ENCODE peak calls at places on chromosomes 12 and 14, in four cellular contexts. U is GM23338, S is esophagus muscularis mucosa, G is B cell. I is an unnamed sample.

GRCh38 chr12:109702126-109702841 is 11.3 kb upstream of the FAM222A start:
- DNase-seq in G (no peak), U (no peak), S (no peak), I (no peak)

GRCh38 chr12:54020587-54020969 is 7.7 kb upstream of the HOXC6 start:
- DNase-seq in U (no peak), G (no peak), S (no peak), I (no peak)

GRCh38 chr14:52706286-52706685 is 714 bp upstream of the PSMC6 start:
- DNase-seq in U (peak), G (no peak), S (no peak), I (no peak)

GRCh38 chr12:39420043-39420442 is 22.9 kb downstream of the KIF21A start:
- DNase-seq in S (no peak), U (no peak), G (no peak), I (no peak)

GRCh38 chr14:23895480-23895879 is 58.1 kb upstream of the DHRS4 start:
- DNase-seq in G (no peak), S (peak), U (peak), I (no peak)

GRCh38 chr12:2410490-2410889 is 357.7 kb downstream of the CACNA1C start:
- DNase-seq in U (no peak), S (no peak), G (no peak), I (no peak)

GRCh38 chr12:93203361-93203760 is 174.4 kb upstream of the NUDT4 start:
- DNase-seq in G (no peak), S (no peak), U (no peak), I (no peak)

GRCh38 chr12:126944684-126945083 is 1322.3 kb upstream of the TMEM132C start:
- DNase-seq in U (no peak), S (no peak), G (no peak), I (no peak)

GRCh38 chr12:74129702-74130101 is 407.9 kb upstream of the ATXN7L3B start:
- DNase-seq in G (no peak), S (no peak), U (no peak), I (no peak)

GRCh38 chr12:114841557-114842251 is 157.7 kb upstream of the TBX3 start:
- DNase-seq in U (peak), G (no peak), S (no peak), I (no peak)

GRCh38 chr14:38404100-38404541 is 148.2 kb upstream of the CLEC14A start:
- DNase-seq in U (no peak), S (no peak), G (no peak), I (no peak)

GRCh38 chr14:72736348-72736747 is 157.6 kb downstream of the DPF3 start:
- DNase-seq in S (no peak), U (peak), G (no peak), I (no peak)

GRCh38 chr12:131950182-131950913 is 606 bp downstream of the EP400 start:
- DNase-seq in G (peak), U (peak), S (peak), I (peak)

GRCh38 chr12:45259732-45260480 is 44.0 kb downstream of the ANO6 start:
- DNase-seq in S (no peak), U (no peak), G (no peak), I (no peak)

GRCh38 chr12:119381471-119382235 is 47.1 kb downstream of the CCDC60 start:
- DNase-seq in G (no peak), S (no peak), U (no peak), I (no peak)
- TF ChIP-seq CTCF in G (no peak), S (no peak), U (no peak), I (no peak)

GRCh38 chr14:22870811-22871199 is 735 bp upstream of the LRP10 start:
- DNase-seq in G (peak), U (no peak), S (no peak), I (no peak)

GRCh38 chr14:22866874-22867273 is 4.7 kb upstream of the LRP10 start:
- DNase-seq in G (no peak), U (no peak), S (no peak), I (no peak)

GRCh38 chr14:22864979-22865378 is 6.6 kb upstream of the LRP10 start:
- DNase-seq in U (no peak), S (no peak), G (no peak), I (no peak)

GRCh38 chr14:22861651-22862050 is 9.9 kb upstream of the LRP10 start:
- DNase-seq in S (no peak), U (no peak), G (no peak), I (no peak)

DNA sequence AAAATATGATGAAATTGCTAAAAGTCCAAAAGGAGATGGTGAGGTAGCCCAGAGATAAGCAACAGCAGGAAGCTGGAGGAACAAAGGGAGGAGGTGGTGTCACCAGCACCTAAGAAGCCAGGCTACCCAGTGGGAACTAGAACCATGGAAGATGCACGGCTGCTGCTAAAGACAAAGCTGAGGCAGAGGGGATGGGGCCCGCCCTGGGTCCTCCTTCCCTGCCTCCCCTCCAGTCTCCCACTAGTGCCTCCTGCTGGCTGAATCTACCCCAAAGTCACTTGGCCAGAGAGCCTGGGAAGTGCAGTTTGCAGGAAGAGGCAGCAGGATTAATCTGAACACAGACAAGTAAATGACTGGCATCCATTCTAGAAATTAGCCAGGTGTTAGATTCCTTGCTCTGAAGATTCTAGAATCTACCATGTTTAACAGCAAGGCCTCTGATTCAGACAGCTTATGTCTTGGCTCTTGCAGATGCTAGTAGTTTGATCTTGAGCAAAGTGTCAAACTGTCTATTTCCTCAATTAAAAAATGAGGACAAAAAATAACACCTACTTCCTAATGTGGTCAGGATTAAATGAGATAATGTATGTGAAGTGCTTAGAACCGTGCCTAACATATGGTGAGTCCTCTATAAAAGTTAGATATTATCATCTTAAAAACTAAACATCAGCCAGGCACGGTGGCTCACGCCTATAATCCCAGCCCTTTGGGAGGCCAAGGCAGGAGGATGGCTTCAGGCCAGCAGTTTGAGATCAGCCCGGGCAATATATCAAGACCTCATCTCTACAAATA is 5.9 kb upstream of the LRP10 start:
- DNase-seq in U (peak), S (no peak), G (no peak), I (no peak)
- TF ChIP-seq CTCF in U (peak), S (no peak), G (no peak), I (no peak)

DNA sequence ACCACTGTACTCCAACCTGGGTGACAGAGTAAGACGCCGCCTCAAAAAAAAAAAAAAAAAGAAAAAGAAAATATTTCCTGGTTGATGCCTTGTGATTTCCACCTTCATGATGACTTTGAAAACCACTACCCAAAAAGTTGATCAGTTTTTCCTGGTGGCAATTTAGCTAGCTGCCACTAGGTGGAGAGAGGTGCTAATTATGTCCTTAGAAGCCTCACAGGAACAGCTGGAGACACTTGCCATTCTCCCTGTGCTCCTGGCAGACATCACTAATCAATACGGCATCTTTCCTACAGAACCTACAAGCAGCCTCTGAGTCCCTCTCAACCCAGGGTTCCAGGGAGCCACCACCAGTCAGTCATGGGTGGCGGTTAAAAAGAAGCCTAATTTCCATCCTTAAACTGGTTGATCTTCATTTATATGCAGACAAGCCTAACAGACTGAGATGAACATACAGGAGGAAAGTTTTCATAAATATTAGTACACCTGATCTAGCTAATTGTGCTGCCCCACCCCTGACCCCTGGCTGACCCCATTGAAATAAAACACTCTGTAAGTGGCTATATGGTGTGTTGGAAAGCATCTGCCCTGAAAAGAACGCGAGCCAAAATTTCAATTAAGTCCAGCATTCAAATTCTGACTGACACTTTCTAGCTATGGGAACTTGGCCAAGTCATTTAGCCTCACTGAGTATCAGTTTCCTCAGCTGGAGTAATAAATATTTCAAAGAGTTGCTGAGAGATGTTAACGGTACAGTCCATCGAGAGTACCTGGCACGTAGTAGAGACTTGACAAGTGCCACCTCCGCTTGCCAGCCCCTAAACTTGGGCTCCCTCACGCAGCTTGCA is 6.2 kb upstream of the OAS1 start:
- DNase-seq in S (no peak), G (peak), U (peak), I (peak)
- TF ChIP-seq CTCF in S (peak), G (peak), U (peak), I (peak)

DNA sequence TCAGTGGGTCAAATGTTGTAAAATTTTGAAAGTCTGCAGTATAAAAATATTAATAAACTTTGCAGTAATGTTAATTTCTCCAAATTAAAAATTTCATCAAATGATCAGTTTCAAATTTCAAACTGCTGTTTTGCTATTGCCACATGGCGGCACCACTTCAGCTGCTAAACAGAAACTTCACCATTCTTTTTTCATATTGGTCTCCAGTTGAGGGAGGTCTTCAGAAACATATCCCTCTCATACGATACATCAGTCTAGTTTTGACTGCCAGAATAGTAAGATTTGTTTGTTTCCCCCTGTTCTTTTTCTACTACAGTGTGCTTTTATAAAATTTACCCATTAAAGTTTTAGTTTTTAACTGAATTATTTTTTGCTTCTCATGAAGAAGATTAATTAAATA is 4.2 kb upstream of the TRHDE start:
- DNase-seq in S (no peak), U (peak), G (no peak), I (no peak)
- TF ChIP-seq CTCF in S (peak), U (peak), G (no peak), I (peak)